ENCODE peak calls at places on chromosomes 13 and 19, in ten cellular contexts. F is activated T-helper 2 cell treated with anti-CD3 and anti-CD28 coated beads, Interferon-gamma antibody, Interleukin-2, Interleukin-4, amounts not matched to agents 10 μg/mL and 5 μg/mL and 100 μg/mL, durations not matched to agents 14 hours and 24 hours and 36 hours; S is AG09309; U is NAMALWA; X is CD4-positive, CD25-positive, alpha-beta regulatory T cell; I is right lobe of liver; R is Right ventricle myocardium superior; O is activated CD4-positive, alpha-beta T cell treated with anti-CD3 and anti-CD28 coated beads, Interleukin-2, amount 50 U/mL, for 24 hours; T is stimulated activated CD4-positive, alpha-beta T cell treated with anti-CD3 and anti-CD28 coated beads, TNF-alpha, amount 100 ng/mL, for 4 hours; N is cardiac muscle cell. P is an unnamed sample.

GRCh38 chr13:110716235-110716505 is 2.7 kb downstream of the ING1 start:
- DNase-seq in O (no peak), U (peak), T (no peak), R (peak), F (no peak), I (peak), X (peak), N (peak), S (no peak), P (no peak)

GRCh38 chr19:16001481-16002312 is 52.9 kb downstream of the OR10H4 start:
- DNase-seq in N (peak), O (no peak), X (no peak), F (peak), U (peak), S (no peak), I (no peak), T (peak), R (no peak), P (peak)

GRCh38 chr19:40395956-40396355 is 6.0 kb upstream of the HIPK4 start:
- DNase-seq in F (no peak), O (no peak), R (no peak), T (no peak), S (no peak), U (no peak), X (no peak), N (no peak), I (no peak), P (no peak)

GRCh38 chr13:21033866-21034601 is 27.4 kb downstream of the LATS2 start:
- DNase-seq in O (no peak), X (no peak), R (no peak), N (peak), U (no peak), T (no peak), F (no peak), I (no peak), S (no peak), P (no peak)

GRCh38 chr19:34345934-34346333 is 19.1 kb upstream of the GPI start:
- DNase-seq in I (peak), U (peak), F (peak), X (peak), T (peak), S (no peak), N (peak), O (no peak), R (peak), P (peak)

GRCh38 chr13:45417790-45418534 is at the start of gene SLC25A30:
- DNase-seq in O (peak), X (peak), N (peak), R (peak), U (peak), I (peak), F (peak), S (peak), T (peak), P (peak)

GRCh38 chr13:29707876-29708543 is 112.5 kb upstream of the SLC7A1 start:
- DNase-seq in T (peak), U (peak), I (peak), X (no peak), N (peak), F (peak), R (peak), S (peak), O (peak), P (no peak)

GRCh38 chr19:2719910-2720776 is 1.0 kb downstream of the DIRAS1 start:
- DNase-seq in I (no peak), S (no peak), O (no peak), F (no peak), R (peak), N (peak), X (no peak), U (no peak), T (no peak), P (peak)

GRCh38 chr13:79445968-79446645 is 34.8 kb upstream of the NDFIP2 start:
- DNase-seq in O (no peak), R (no peak), T (no peak), X (no peak), F (no peak), S (no peak), N (no peak), I (no peak), U (no peak), P (no peak)

GRCh38 chr19:49133621-49134454 is 14.5 kb downstream of the PPFIA3 start:
- DNase-seq in I (peak), U (peak), R (peak), X (peak), S (no peak), F (peak), O (no peak), N (peak), T (peak), P (no peak)

GRCh38 chr13:18996627-18997051 is 185.0 kb downstream of the TUBA3C start:
- DNase-seq in R (no peak), T (no peak), X (no peak), F (no peak), N (no peak), S (no peak), U (peak), I (peak), O (no peak), P (no peak)

GRCh38 chr19:9791552-9792181 is 23.1 kb upstream of the ZNF846 start:
- DNase-seq in U (peak), O (peak), S (peak), F (peak), I (peak), X (peak), R (peak), N (peak), T (peak), P (peak)

GRCh38 chr19:45499196-45500180 is 1.2 kb downstream of the PPM1N start:
- DNase-seq in F (peak), S (no peak), I (peak), U (peak), T (no peak), O (no peak), N (peak), X (peak), R (peak), P (no peak)

GRCh38 chr13:42272115-42272756 is at the start of gene AKAP11:
- DNase-seq in U (peak), N (peak), I (peak), R (peak), X (no peak), T (no peak), S (no peak), F (peak), O (peak), P (peak)

GRCh38 chr19:4291200-4291732 is 10.9 kb downstream of the TMIGD2 start:
- DNase-seq in I (no peak), T (no peak), R (no peak), F (no peak), X (no peak), N (no peak), U (no peak), O (no peak), S (no peak), P (no peak)

GRCh38 chr19:3612901-3613741 is 6.4 kb upstream of the TBXA2R start:
- DNase-seq in T (no peak), X (no peak), I (peak), S (no peak), O (no peak), N (no peak), F (no peak), R (no peak), U (no peak), P (no peak)

GRCh38 chr13:114144606-114145244 is 12.3 kb upstream of the RASA3 start:
- DNase-seq in I (no peak), N (no peak), F (no peak), U (no peak), T (no peak), O (no peak), R (no peak), X (no peak), S (no peak), P (no peak)

GRCh38 chr19:1266116-1266817 is 2.9 kb upstream of the CIRBP start:
- DNase-seq in N (peak), R (peak), X (peak), T (no peak), O (no peak), I (peak), F (peak), U (peak), S (no peak), P (peak)

GRCh38 chr13:79307433-79307861 is 98.6 kb downstream of the RBM26 start:
- DNase-seq in U (no peak), O (no peak), F (no peak), I (no peak), S (no peak), T (no peak), X (no peak), R (no peak), N (no peak), P (no peak)

GRCh38 chr13:110597041-110597689 is 18.2 kb upstream of the NAXD start:
- DNase-seq in O (no peak), T (no peak), N (no peak), F (no peak), U (no peak), I (no peak), R (no peak), X (no peak), S (no peak), P (no peak)

GRCh38 chr19:49165111-49165750 is 7.6 kb downstream of the TRPM4 start:
- DNase-seq in R (peak), F (no peak), I (no peak), N (no peak), U (no peak), T (no peak), X (no peak), S (no peak), O (no peak), P (no peak)

GRCh38 chr19:16285769-16286564 is 38.7 kb upstream of the KLF2 start:
- DNase-seq in F (no peak), N (peak), S (no peak), U (no peak), O (no peak), R (no peak), X (no peak), I (no peak), T (no peak), P (no peak)

P was measured in stromal cell of bone marrow.